ENCODE peak calls at places on chromosomes 13 and 19, in four cellular contexts. U is T follicular helper cell; A is LHCN-M2; T is naive thymus-derived CD8-positive, alpha-beta T cell. H is an unnamed sample.

GRCh38 chr19:15300533-15301194 is 31.7 kb downstream of the BRD4 start:
- DNase-seq in A (no peak), U (no peak), T (no peak), H (peak)

GRCh38 chr13:34678154-34678553 is 263.9 kb upstream of the NBEA start:
- DNase-seq in A (peak), T (no peak), U (no peak), H (no peak)

GRCh38 chr19:33281296-33281926 is 20.9 kb downstream of the CEBPA start:
- DNase-seq in U (no peak), T (no peak), A (no peak), H (no peak)

GRCh38 chr13:42740753-42741152 is 40.6 kb upstream of the FAM216B start:
- DNase-seq in A (peak), T (no peak), U (no peak), H (no peak)

GRCh38 chr13:24074687-24075086 is 85.8 kb upstream of the SPATA13 start:
- DNase-seq in A (no peak), T (no peak), U (no peak), H (no peak)

GRCh38 chr13:77019756-77020155 is 7.2 kb downstream of the FBXL3 start:
- DNase-seq in U (no peak), A (no peak), T (no peak), H (no peak)

GRCh38 chr13:73215807-73216206 is 157.0 kb downstream of the KLF5 start:
- DNase-seq in T (no peak), U (no peak), A (peak), H (no peak)

GRCh38 chr19:29364224-29364726 is 151.3 kb upstream of the UQCRFS1 start:
- DNase-seq in A (no peak), U (no peak), T (no peak), H (no peak)

GRCh38 chr13:78487707-78488106 is 115.6 kb downstream of the POU4F1 start:
- DNase-seq in A (no peak), T (no peak), U (no peak), H (no peak)

GRCh38 chr13:76823969-76824368 is 62.2 kb downstream of the KCTD12 start:
- DNase-seq in T (no peak), A (no peak), U (no peak), H (no peak)

GRCh38 chr13:41751277-41751676 is 209.6 kb downstream of the VWA8 start:
- DNase-seq in T (no peak), A (no peak), U (no peak), H (peak)

GRCh38 chr13:41178040-41178439 is 16.3 kb downstream of the KBTBD7 start:
- DNase-seq in A (peak), T (no peak), U (no peak), H (peak)

H was measured in cardiac muscle cell.